ENCODE peak calls at places on chromosomes 11 and 22, in ten cellular contexts. C is kidney, D is tibial nerve, X is tibial artery, T is SK-N-SH, Q is lung, B is esophagus squamous epithelium, Y is PC-3, F is heart left ventricle, R is cardiac muscle cell. Z is an unnamed sample.

GRCh38 chr11:121134758-121135312 is 33.8 kb downstream of the TECTA start:
- DNase-seq in C (no peak), D (no peak), X (no peak), T (no peak), Q (no peak), B (no peak), Y (no peak), F (no peak), R (no peak), Z (no peak)

GRCh38 chr11:14500181-14500651 is 605 bp upstream of the COPB1 start:
- DNase-seq in C (no peak), D (peak; percentile 23), X (no peak), T (peak; percentile 48), Q (peak; percentile 42), B (no peak), Y (peak; percentile 57), F (peak; percentile 39), R (peak; percentile 42), Z (peak; percentile 72)

GRCh38 chr22:47808236-47808845 is 1045.9 kb downstream of the TBC1D22A start:
- DNase-seq in C (no peak), D (no peak), X (no peak), T (no peak), Q (no peak), B (no peak), Y (no peak), F (no peak), R (no peak), Z (no peak)

GRCh38 chr22:27588273-27588672 is 213.3 kb downstream of the MN1 start:
- DNase-seq in C (no peak), D (no peak), X (no peak), T (no peak), Q (no peak), B (no peak), Y (peak; percentile 55), F (no peak), R (no peak), Z (no peak)

GRCh38 chr11:88414981-88415391 is 77.5 kb upstream of the CTSC start:
- DNase-seq in C (no peak), D (no peak), X (no peak), T (no peak), Q (no peak), B (no peak), Y (peak; percentile 76), F (no peak), R (no peak), Z (peak; percentile 27)

GRCh38 chr11:35235944-35236666 is 97.1 kb downstream of the CD44 start:
- DNase-seq in C (no peak), D (no peak), X (no peak), T (no peak), Q (no peak), B (no peak), Y (peak; percentile 90), F (no peak), R (no peak), Z (no peak)

GRCh38 chr11:45765836-45766235 is 39.1 kb upstream of the SLC35C1 start:
- DNase-seq in C (no peak), D (no peak), X (no peak), T (no peak), Q (no peak), B (no peak), Y (no peak), F (no peak), R (no peak), Z (no peak)

GRCh38 chr11:67694875-67695555 is 20.6 kb upstream of the ALDH3B2 start:
- DNase-seq in C (no peak), D (no peak), X (peak; percentile 54), T (no peak), Q (no peak), B (no peak), Y (no peak), F (no peak), R (no peak), Z (no peak)

GRCh38 chr11:48228761-48229160 is 12.2 kb downstream of the OR4B1 start:
- DNase-seq in C (no peak), D (no peak), X (no peak), T (no peak), Q (no peak), B (no peak), Y (no peak), F (no peak), R (no peak), Z (no peak)

GRCh38 chr11:626475-627272 is at the start of gene SCT:
- DNase-seq in C (no peak), D (no peak), X (peak; percentile 64), T (no peak), Q (no peak), B (no peak), Y (no peak), F (peak; percentile 16), R (no peak), Z (no peak)

GRCh38 chr22:50551160-50551752 is 5.6 kb downstream of the KLHDC7B start:
- DNase-seq in C (no peak), D (no peak), X (no peak), T (no peak), Q (no peak), B (no peak), Y (no peak), F (no peak), R (no peak), Z (no peak)

GRCh38 chr22:50547231-50547851 is 1.6 kb downstream of the KLHDC7B start:
- DNase-seq in C (peak; percentile 77), D (no peak), X (no peak), T (peak; percentile 42), Q (no peak), B (no peak), Y (no peak), F (no peak), R (no peak), Z (no peak)

GRCh38 chr22:50550395-50550794 is 4.7 kb downstream of the KLHDC7B start:
- DNase-seq in C (no peak), D (no peak), X (no peak), T (no peak), Q (no peak), B (no peak), Y (no peak), F (no peak), R (no peak), Z (no peak)

GRCh38 chr22:50548046-50548912 is 2.6 kb downstream of the KLHDC7B start:
- DNase-seq in C (peak; percentile 85), D (no peak), X (no peak), T (peak; percentile 38), Q (no peak), B (no peak), Y (no peak), F (no peak), R (no peak), Z (no peak)

GRCh38 chr22:50548913-50549790 is 3.5 kb downstream of the KLHDC7B start:
- DNase-seq in C (no peak), D (no peak), X (no peak), T (peak; percentile 26), Q (no peak), B (no peak), Y (no peak), F (no peak), R (no peak), Z (no peak)
- H3K4me3 ChIP-seq in C (no peak overlapping the region), D (peak overlapping the region; percentile 40), X (no peak overlapping the region), T (no peak overlapping the region), Q (no peak overlapping the region), B (peak overlapping the region; percentile 40), Y (no peak overlapping the region), F (peak overlapping the region; percentile 41), R (no peak overlapping the region), Z (no peak overlapping the region)

GRCh38 chr11:2223153-2223794 is 47.1 kb downstream of the ASCL2 start:
- DNase-seq in C (no peak), D (no peak), X (no peak), T (no peak), Q (no peak), B (no peak), Y (no peak), F (no peak), R (no peak), Z (no peak)

GRCh38 chr11:2221024-2221423 is 49.4 kb downstream of the ASCL2 start:
- DNase-seq in C (no peak), D (no peak), X (no peak), T (no peak), Q (no peak), B (no peak), Y (no peak), F (no peak), R (no peak), Z (no peak)

GRCh38 chr11:2224254-2224653 is 46.1 kb downstream of the ASCL2 start:
- DNase-seq in C (no peak), D (no peak), X (no peak), T (no peak), Q (no peak), B (no peak), Y (no peak), F (no peak), R (no peak), Z (no peak)

GRCh38 chr11:2221591-2221990 is 48.8 kb downstream of the ASCL2 start:
- DNase-seq in C (no peak), D (no peak), X (no peak), T (no peak), Q (no peak), B (no peak), Y (no peak), F (no peak), R (no peak), Z (no peak)

GRCh38 chr11:2222479-2222878 is 47.9 kb downstream of the ASCL2 start:
- DNase-seq in C (no peak), D (no peak), X (no peak), T (no peak), Q (no peak), B (no peak), Y (no peak), F (no peak), R (no peak), Z (no peak)
- TF ChIP-seq CTCF in C (no peak), D (no peak), X (no peak), T (no peak), Q (no peak), B (no peak), Y (no peak), F (no peak), R (no peak), Z (no peak)

DNA sequence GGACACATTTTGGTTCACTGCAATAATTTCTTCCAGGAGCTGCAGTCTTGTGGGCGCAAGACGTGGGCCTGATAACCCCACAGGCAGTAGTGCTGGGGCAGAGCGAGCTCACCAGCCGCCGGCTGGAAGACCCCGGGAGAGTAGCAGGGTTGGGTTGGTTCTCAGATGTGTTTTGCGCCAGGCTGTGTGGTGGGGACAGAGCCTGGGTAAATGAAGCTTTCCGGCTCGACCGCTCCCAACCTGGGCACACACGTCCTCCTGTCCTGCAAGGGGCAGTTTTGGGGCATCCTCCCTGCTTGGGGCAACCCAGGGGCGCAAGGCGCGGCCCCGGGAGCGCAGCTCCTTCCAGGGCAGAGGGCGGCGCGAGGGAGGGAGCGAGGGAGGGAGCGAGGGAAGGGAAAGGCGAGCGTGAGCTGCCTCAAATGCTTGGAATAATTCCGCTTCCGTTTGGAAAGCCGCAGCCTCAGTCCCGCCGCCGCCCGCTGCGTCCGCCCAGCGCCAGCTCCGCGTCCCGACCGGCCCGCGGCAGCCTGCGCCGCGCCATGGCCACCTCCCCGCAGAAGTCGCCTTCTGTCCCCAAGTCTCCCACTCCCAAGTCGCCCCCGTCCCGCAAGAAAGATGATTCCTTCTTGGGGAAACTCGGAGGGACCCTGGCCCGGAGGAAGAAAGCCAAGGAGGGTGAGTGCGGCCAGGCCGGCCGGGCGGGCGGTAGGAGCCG is at the start of gene PARVA:
- DNase-seq in C (peak; percentile 92), D (peak; percentile 26), X (peak; percentile 81), T (no peak), Q (peak; percentile 65), B (no peak), Y (peak; percentile 66), F (peak; percentile 77), R (peak; percentile 91), Z (no peak)
- H3K4me3 ChIP-seq in C (peak within 1 kb of the TSS; percentile 71), D (peak within 1 kb of the TSS; percentile 62), X (peak within 1 kb of the TSS; percentile 80), T (peak within 1 kb of the TSS; percentile 64), Q (peak within 1 kb of the TSS; percentile 52), B (peak within 1 kb of the TSS; percentile 75), Y (peak within 1 kb of the TSS; percentile 84), F (peak within 1 kb of the TSS; percentile 85), R (peak within 1 kb of the TSS; percentile 83), Z (no peak within 1 kb of the TSS)

GRCh38 chr11:40130427-40130826 is 1329.0 kb downstream of the LRRC4C start:
- DNase-seq in C (no peak), D (no peak), X (no peak), T (peak; percentile 16), Q (no peak), B (no peak), Y (peak; percentile 6), F (no peak), R (peak; percentile 11), Z (peak; percentile 8)
- TF ChIP-seq CTCF in C (no peak), D (peak; percentile 44), X (no peak), T (peak; percentile 41), Q (no peak), B (no peak), Y (peak; percentile 35), F (no peak), R (no peak), Z (peak; percentile 20)